ENCODE peak calls at places on chromosome 13, in ten cellular contexts. Q is Calu3; X is fibroblast of the aortic adventitia; I is endothelial cell; D is AG04450; S is left lung; L is CD4-positive, alpha-beta T cell; U is kidney epithelial cell; W is GM20000; R is esophagus squamous epithelium. G is an unnamed sample.

GRCh38 chr13:35478384-35479222 is 2.1 kb upstream of the MAB21L1 start:
- DNase-seq in X (no peak), W (no peak), I (peak), Q (no peak), R (no peak), D (no peak), U (no peak), L (no peak), S (no peak), G (peak)

GRCh38 chr13:76292726-76293125 is 593.5 kb downstream of the KCTD12 start:
- DNase-seq in U (no peak), D (no peak), S (no peak), X (peak), I (no peak), W (no peak), Q (no peak), R (no peak), L (no peak), G (no peak)

GRCh38 chr13:114151565-114152284 is 19.3 kb upstream of the RASA3 start:
- DNase-seq in Q (peak), L (peak), S (peak), W (no peak), R (no peak), D (no peak), U (no peak), X (no peak), I (no peak), G (no peak)

GRCh38 chr13:105806335-105806920 is 729.0 kb downstream of the EFNB2 start:
- DNase-seq in L (no peak), X (no peak), U (no peak), D (no peak), S (no peak), Q (no peak), W (no peak), R (no peak), I (no peak), G (no peak)

GRCh38 chr13:42272115-42272756 is at the start of gene AKAP11:
- DNase-seq in L (peak), I (peak), Q (peak), R (no peak), X (peak), W (no peak), U (no peak), S (peak), D (no peak), G (no peak)

GRCh38 chr13:24267801-24268200 is 41.6 kb upstream of the C1QTNF9 start:
- DNase-seq in S (no peak), X (no peak), L (no peak), D (no peak), Q (no peak), W (no peak), R (no peak), I (no peak), U (no peak), G (peak)

GRCh38 chr13:54636231-54636630 is 1607.6 kb downstream of the OLFM4 start:
- DNase-seq in S (no peak), U (no peak), D (no peak), L (no peak), W (no peak), R (no peak), I (no peak), Q (no peak), X (no peak), G (no peak)

GRCh38 chr13:30927595-30927994 is 4.9 kb upstream of the TEX26 start:
- DNase-seq in I (no peak), W (no peak), L (no peak), Q (no peak), S (no peak), R (no peak), D (no peak), X (no peak), U (no peak), G (no peak)

GRCh38 chr13:80273717-80274116 is 67.2 kb downstream of the SPRY2 start:
- DNase-seq in D (no peak), W (no peak), Q (no peak), S (no peak), I (no peak), U (no peak), R (no peak), L (no peak), X (no peak), G (no peak)

GRCh38 chr13:110116072-110116487 is 190.9 kb downstream of the COL4A1 start:
- DNase-seq in R (no peak), S (peak), W (peak), U (no peak), I (peak), L (peak), Q (peak), X (peak), D (no peak), G (peak)

GRCh38 chr13:25286969-25287961 is at the start of gene MTMR6:
- DNase-seq in Q (peak), D (peak), L (peak), U (peak), X (peak), W (peak), I (peak), R (peak), S (peak), G (peak)

GRCh38 chr13:60267498-60268202 is 103.9 kb upstream of the DIAPH3 start:
- DNase-seq in R (no peak), Q (no peak), D (no peak), L (peak), I (no peak), U (no peak), W (peak), S (peak), X (no peak), G (no peak)

GRCh38 chr13:42369071-42369795 is 97.3 kb downstream of the AKAP11 start:
- DNase-seq in D (no peak), R (no peak), U (no peak), L (no peak), S (no peak), I (no peak), Q (no peak), X (no peak), W (no peak), G (peak)

GRCh38 chr13:30755678-30756077 is 20.3 kb downstream of the ALOX5AP start:
- DNase-seq in U (no peak), X (no peak), I (no peak), Q (no peak), D (no peak), L (no peak), R (no peak), S (no peak), W (no peak), G (no peak)

GRCh38 chr13:25095862-25096453 is at the start of gene PABPC3:
- DNase-seq in S (no peak), D (no peak), W (no peak), L (no peak), R (no peak), X (no peak), I (no peak), Q (no peak), U (no peak), G (no peak)

GRCh38 chr13:106038752-106039151 is 496.7 kb downstream of the EFNB2 start:
- DNase-seq in U (peak), L (no peak), R (no peak), I (no peak), W (no peak), Q (no peak), S (no peak), D (peak), X (peak), G (no peak)

GRCh38 chr13:39577203-39577602 is 25.8 kb downstream of the LHFPL6 start:
- DNase-seq in U (no peak), Q (no peak), R (no peak), L (no peak), D (no peak), W (no peak), X (no peak), S (no peak), I (no peak), G (no peak)

GRCh38 chr13:80988752-80989151 is 647.8 kb upstream of the SPRY2 start:
- DNase-seq in I (no peak), W (no peak), L (no peak), D (no peak), U (no peak), S (no peak), Q (no peak), R (no peak), X (no peak), G (no peak)

GRCh38 chr13:79966039-79966438 is 374.9 kb downstream of the SPRY2 start:
- DNase-seq in I (no peak), S (no peak), R (no peak), Q (no peak), X (peak), L (no peak), D (no peak), W (no peak), U (no peak), G (no peak)

GRCh38 chr13:35485451-35485850 is 9.0 kb upstream of the MAB21L1 start:
- DNase-seq in I (no peak), R (no peak), Q (no peak), U (no peak), D (no peak), X (no peak), L (no peak), W (no peak), S (no peak), G (no peak)

GRCh38 chr13:33312150-33312908 is 26.8 kb upstream of the STARD13 start:
- DNase-seq in D (no peak), Q (no peak), S (no peak), W (no peak), R (no peak), U (no peak), X (peak), L (no peak), I (no peak), G (no peak)

GRCh38 chr13:113935081-113935511 is 38.8 kb downstream of the C13orf46 start:
- DNase-seq in W (no peak), Q (no peak), D (no peak), I (no peak), U (no peak), S (peak), X (no peak), R (no peak), L (no peak), G (no peak)

GRCh38 chr13:66513728-66514127 is 716.4 kb downstream of the PCDH9 start:
- DNase-seq in L (no peak), U (no peak), I (no peak), D (no peak), R (no peak), W (no peak), Q (no peak), X (peak), S (no peak), G (no peak)

GRCh38 chr13:39245688-39246087 is 207.4 kb downstream of the NHLRC3 start:
- DNase-seq in X (no peak), R (no peak), Q (no peak), I (no peak), W (no peak), U (no peak), L (no peak), S (no peak), D (no peak), G (no peak)

GRCh38 chr13:113552786-113553540 is 31.6 kb upstream of the TFDP1 start:
- DNase-seq in D (no peak), S (peak), X (no peak), R (no peak), U (no peak), I (peak), Q (no peak), W (no peak), L (no peak), G (no peak)

DNA sequence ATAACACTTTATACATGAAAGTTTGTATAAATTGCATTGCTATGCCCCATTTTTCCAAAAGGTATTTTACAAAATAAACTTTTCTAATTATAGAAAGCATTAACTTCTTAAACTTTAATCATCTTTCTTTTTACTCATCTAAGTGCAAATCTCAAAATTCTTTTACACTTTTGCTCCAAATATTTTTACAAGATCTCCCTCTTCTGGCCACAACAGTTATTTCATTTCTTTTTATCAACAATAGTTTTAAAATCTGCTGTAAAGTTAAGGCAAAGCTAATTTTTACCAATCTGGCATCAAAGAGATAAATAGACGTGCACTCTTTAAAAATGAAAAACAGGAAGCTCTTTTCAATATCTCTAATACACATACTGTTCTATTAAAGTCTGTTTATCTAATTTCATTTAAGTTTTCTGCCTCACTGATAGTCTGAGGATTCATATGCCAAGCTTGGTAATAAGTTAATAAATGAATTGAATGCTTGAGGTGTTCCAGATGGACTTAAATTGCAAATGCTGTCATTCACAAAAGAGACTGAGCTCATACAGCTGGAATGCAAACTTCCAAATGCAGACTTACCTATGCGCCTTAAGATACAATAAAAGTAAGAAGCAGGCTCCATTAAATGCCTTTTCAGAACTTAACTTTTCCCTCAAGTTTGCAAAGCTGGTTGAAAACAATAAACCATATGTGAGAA is 583.0 kb upstream of the ATXN8OS start:
- DNase-seq in R (no peak), Q (no peak), W (no peak), I (no peak), L (no peak), S (no peak), X (no peak), U (peak), D (no peak), G (no peak)
- TF ChIP-seq CTCF in R (no peak), Q (no peak), W (no peak), I (peak), L (no peak), S (no peak), X (no peak), U (peak), D (no peak), G (peak)

GRCh38 chr13:45101327-45102018 is 18.8 kb upstream of the GTF2F2 start:
- DNase-seq in S (no peak), R (no peak), U (no peak), L (no peak), I (no peak), D (no peak), Q (no peak), W (no peak), X (no peak), G (no peak)
- TF ChIP-seq CTCF in S (no peak), R (no peak), U (no peak), L (no peak), I (no peak), D (no peak), Q (no peak), W (no peak), X (no peak), G (no peak)

GRCh38 chr13:22196777-22197176 is 525.9 kb downstream of the FGF9 start:
- DNase-seq in X (no peak), D (no peak), U (no peak), W (no peak), R (no peak), L (no peak), Q (peak), I (no peak), S (no peak), G (no peak)
- TF ChIP-seq CTCF in X (no peak), D (no peak), U (no peak), W (no peak), R (no peak), L (no peak), Q (no peak), I (no peak), S (no peak), G (no peak)

DNA sequence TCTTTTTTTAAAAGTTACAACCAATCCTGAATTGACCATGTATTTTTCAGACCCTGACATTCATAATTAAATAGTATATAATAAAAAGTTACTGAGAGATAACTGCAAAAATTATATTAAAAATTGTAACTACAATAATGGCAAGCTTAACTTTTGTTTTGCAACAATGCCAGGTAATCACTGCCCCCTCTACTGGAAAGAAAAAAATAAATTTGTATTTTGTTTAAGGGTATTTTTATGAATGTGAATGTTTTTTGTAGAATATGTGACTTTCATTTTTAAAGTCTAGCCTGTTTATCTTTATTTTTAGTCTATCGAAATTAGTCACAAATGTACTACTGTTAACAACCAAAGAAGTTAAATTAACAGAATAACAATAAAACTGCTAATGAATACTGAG is 21.7 kb downstream of the MRPS31 start:
- DNase-seq in U (no peak), L (no peak), R (no peak), S (no peak), I (no peak), X (peak), W (no peak), D (no peak), Q (no peak), G (no peak)
- TF ChIP-seq CTCF in U (peak), L (no peak), R (no peak), S (no peak), I (peak), X (peak), W (no peak), D (peak), Q (peak), G (no peak)

DNA sequence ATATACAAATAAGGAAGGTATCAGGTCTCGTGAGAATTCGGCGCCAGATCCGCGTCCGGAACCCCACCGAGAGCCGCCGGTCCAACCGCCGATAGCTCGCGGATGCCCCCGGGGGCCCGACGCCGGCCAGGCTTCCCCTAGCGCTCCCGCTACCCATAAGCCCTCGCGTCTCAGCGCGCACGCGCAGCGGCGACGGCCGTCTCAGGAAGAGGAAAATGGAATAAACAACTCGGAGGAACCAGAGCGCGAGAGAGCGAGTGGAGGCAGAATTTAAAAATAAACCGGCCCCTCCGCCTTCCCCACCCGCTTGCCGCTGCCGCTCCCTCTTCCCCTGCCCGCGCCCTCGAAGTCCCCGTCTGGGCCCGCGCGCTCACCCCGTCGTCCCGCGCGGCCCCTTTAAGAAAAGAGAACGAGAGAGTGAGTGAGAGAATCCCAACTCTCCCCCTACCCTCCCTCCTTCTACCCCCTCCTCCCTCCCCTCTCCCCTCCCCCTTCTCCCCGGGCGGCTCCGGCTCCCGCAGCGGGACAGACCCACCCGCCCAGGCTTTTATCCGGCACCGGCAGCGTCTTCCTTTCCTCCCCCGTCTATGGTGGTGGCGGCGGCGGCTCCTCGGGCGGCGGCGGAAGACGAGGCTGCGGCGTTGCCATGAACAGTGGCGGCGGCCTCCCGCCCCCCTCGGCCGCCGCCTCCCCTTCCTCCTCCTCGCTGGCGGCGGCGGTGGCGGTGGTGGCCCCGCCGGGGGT is at the start of gene PAN3:
- DNase-seq in W (peak), Q (peak), U (peak), S (peak), X (peak), R (peak), I (peak), D (peak), L (peak), G (peak)
- TF ChIP-seq CTCF in W (no peak), Q (no peak), U (no peak), S (no peak), X (no peak), R (no peak), I (no peak), D (peak), L (no peak), G (no peak)